ENCODE peak calls at places on chromosomes 12 and 14, in six cellular contexts. J is body of pancreas, T is B cell, C is transverse colon, D is uterus, Z is osteocyte. R is an unnamed sample.

GRCh38 chr14:36507847-36508417 is 12.1 kb downstream of the NKX2-1 start:
- DNase-seq in D (no peak), C (no peak), J (no peak), Z (no peak), T (no peak), R (no peak)

GRCh38 chr12:3263282-3263681 is 186.1 kb downstream of the TSPAN9 start:
- DNase-seq in Z (no peak), D (no peak), T (no peak), J (no peak), C (no peak), R (no peak)

GRCh38 chr12:111753144-111753881 is 13.4 kb upstream of the ALDH2 start:
- DNase-seq in T (peak; percentile 46), D (peak; percentile 70), C (peak; percentile 75), J (peak; percentile 80), Z (no peak), R (peak; percentile 67)

GRCh38 chr12:125835852-125836251 is 770.6 kb downstream of the AACS start:
- DNase-seq in D (no peak), C (no peak), Z (no peak), T (no peak), J (no peak), R (no peak)

GRCh38 chr14:72643317-72643801 is 250.5 kb downstream of the DPF3 start:
- DNase-seq in J (no peak), D (no peak), T (no peak), Z (peak; percentile 89), C (no peak), R (no peak)

GRCh38 chr12:56220611-56221232 is 1.0 kb downstream of the RNF41 start:
- DNase-seq in Z (no peak), C (no peak), T (peak; percentile 54), D (no peak), J (no peak), R (no peak)

GRCh38 chr14:103688906-103689902 is 26.0 kb downstream of the XRCC3 start:
- DNase-seq in C (peak; percentile 59), T (no peak), D (no peak), Z (no peak), J (no peak), R (peak; percentile 84)

GRCh38 chr12:95977764-95978305 is 18.3 kb downstream of the HAL start:
- DNase-seq in D (no peak), T (no peak), Z (no peak), J (no peak), C (no peak), R (no peak)

GRCh38 chr12:91804533-91804932 is 341.1 kb downstream of the BTG1 start:
- DNase-seq in J (no peak), D (no peak), Z (no peak), C (no peak), T (no peak), R (no peak)

GRCh38 chr14:97709552-97709951 is 912.4 kb downstream of the VRK1 start:
- DNase-seq in C (peak; percentile 30), Z (no peak), T (no peak), J (no peak), D (no peak), R (no peak)

GRCh38 chr14:101193126-101193844 is 289.8 kb upstream of the RTL1 start:
- DNase-seq in D (no peak), T (peak; percentile 13), Z (peak; percentile 84), J (peak; percentile 3), C (no peak), R (no peak)

GRCh38 chr12:110228756-110229155 is 52.3 kb upstream of the ATP2A2 start:
- DNase-seq in T (no peak), Z (no peak), D (no peak), J (no peak), C (no peak), R (no peak)

GRCh38 chr12:41801261-41801660 is 343.4 kb downstream of the GXYLT1 start:
- DNase-seq in D (no peak), T (no peak), J (no peak), Z (no peak), C (no peak), R (no peak)

GRCh38 chr12:48817957-48818830 is at the start of gene CACNB3:
- DNase-seq in J (peak; percentile 55), Z (peak; percentile 89), D (peak; percentile 77), C (peak; percentile 86), T (peak; percentile 70), R (peak; percentile 86)
- TF ChIP-seq CTCF in J (no peak), Z (no peak), D (no peak), C (no peak), T (no peak), R (no peak)

GRCh38 chr14:39581474-39581873 is 149.2 kb upstream of the FBXO33 start:
- DNase-seq in D (no peak), T (no peak), C (no peak), Z (no peak), J (no peak), R (no peak)
- TF ChIP-seq CTCF in D (no peak), T (no peak), C (no peak), Z (no peak), J (no peak), R (no peak)

GRCh38 chr14:81991998-81992397 is 458.3 kb upstream of the SEL1L start:
- DNase-seq in J (no peak), Z (no peak), C (no peak), T (no peak), D (no peak), R (no peak)
- TF ChIP-seq CTCF in J (no peak), Z (no peak), C (no peak), T (no peak), D (no peak), R (peak; percentile 21)

GRCh38 chr12:7638764-7639570 is 26.7 kb downstream of the APOBEC1 start:
- DNase-seq in T (peak; percentile 82), J (peak; percentile 80), D (peak; percentile 55), C (peak; percentile 75), Z (no peak), R (peak; percentile 86)

GRCh38 chr12:7646178-7646475 is 19.6 kb downstream of the APOBEC1 start:
- DNase-seq in T (no peak), J (no peak), D (no peak), Z (no peak), C (no peak), R (no peak)

GRCh38 chr12:7645395-7646177 is 20.1 kb downstream of the APOBEC1 start:
- DNase-seq in Z (no peak), C (no peak), D (no peak), T (no peak), J (peak; percentile 25), R (peak; percentile 65)

GRCh38 chr12:7642287-7642686 is 23.4 kb downstream of the APOBEC1 start:
- DNase-seq in T (no peak), J (no peak), C (no peak), D (no peak), Z (no peak), R (no peak)

GRCh38 chr12:7642876-7643309 is 22.8 kb downstream of the APOBEC1 start:
- DNase-seq in C (no peak), D (no peak), Z (no peak), T (no peak), J (no peak), R (no peak)
- TF ChIP-seq CTCF in C (peak; percentile 45), D (no peak), Z (peak; percentile 40), T (no peak), J (peak; percentile 15), R (peak; percentile 25)

DNA sequence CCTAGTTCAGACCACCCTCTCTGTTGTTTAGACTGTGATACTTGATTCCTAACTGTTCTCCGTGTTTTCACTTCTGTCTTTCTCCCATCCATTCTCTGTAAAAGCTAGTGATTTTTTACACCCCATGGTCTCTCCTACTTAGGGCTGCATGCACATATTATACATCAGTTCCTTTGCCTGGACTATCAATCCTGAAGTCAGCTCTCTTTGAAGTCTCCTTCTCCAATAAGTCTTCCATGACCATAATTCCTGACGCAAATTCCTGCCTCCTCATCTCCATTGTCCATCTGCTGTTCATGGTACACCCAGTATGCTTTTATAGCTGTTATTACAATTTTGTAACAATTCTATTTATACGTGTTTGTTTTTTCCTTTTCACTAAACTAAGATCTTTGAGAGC is 398.9 kb upstream of the PDE3A start:
- DNase-seq in Z (no peak), J (no peak), T (no peak), C (no peak), D (no peak), R (no peak)
- TF ChIP-seq CTCF in Z (no peak), J (no peak), T (no peak), C (no peak), D (no peak), R (no peak)

GRCh38 chr12:118175823-118176447 is 40.0 kb downstream of the PEBP1 start:
- DNase-seq in C (no peak), J (no peak), D (no peak), T (peak; percentile 54), Z (no peak), R (peak; percentile 35)
- TF ChIP-seq CTCF in C (no peak), J (no peak), D (no peak), T (no peak), Z (no peak), R (no peak)

DNA sequence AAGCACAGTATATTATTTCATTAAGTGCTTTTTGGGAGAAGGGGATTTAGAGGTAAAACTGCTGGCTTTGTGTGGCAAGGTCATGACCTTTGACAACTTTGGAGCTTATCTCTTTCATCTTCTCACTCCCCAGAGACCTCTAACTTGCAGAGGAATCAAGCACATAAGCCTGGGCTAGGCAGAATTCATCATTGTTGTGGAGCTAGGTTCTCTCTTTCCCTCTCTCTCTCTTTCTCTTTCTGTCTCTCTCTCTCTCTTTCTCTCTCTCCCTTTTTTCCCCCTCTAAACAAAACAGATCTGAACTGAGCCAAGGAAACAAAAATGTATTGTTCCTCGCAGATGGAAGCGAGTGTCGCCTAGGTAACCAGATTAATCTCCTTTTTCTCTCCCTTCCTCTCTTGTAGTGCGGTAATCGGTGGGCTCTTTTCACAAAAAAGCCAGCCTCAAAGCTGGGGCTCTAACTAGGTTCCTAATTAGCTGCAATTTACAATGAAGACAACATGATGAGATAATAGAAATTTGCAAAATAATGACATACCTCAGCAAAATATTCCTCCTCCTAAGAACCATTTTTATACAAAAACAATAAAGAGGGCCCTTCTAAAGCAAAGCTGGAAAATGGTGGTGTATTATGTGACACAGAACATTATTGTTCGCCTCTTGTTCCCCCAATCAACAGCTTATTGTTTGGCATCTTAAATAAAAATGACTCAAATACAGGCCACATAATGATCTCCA is 65.6 kb upstream of the SOX5 start:
- DNase-seq in D (no peak), J (no peak), C (no peak), T (no peak), Z (no peak), R (no peak)
- TF ChIP-seq CTCF in D (no peak), J (no peak), C (no peak), T (no peak), Z (no peak), R (no peak)

DNA sequence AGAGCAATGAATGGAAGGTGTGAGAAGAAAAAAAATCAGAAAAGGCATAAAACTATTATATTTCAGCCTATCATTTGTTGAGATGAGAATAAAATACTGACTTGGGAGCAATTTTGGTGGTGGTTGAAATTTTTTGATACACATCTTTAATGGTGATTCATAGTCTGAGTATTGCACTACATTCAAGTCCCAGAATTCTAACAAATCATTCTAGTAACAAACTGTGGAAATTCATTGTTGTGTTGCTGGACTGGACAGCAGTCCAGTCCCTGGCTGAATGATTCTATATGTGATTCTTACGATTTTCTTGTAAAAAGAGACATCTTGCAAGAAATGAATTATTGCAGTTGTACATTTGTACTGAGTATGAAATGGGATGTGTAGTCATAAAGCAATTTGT is 268.6 kb downstream of the TRHDE start:
- DNase-seq in J (no peak), Z (no peak), D (no peak), C (no peak), T (no peak), R (no peak)
- TF ChIP-seq CTCF in J (no peak), Z (no peak), D (no peak), C (no peak), T (no peak), R (no peak)

R was measured in GM20000.